ENCODE peak calls at places on chromosomes 12 and 14, in eight cellular contexts. One of them, this sample, is unnamed.

GRCh38 chr14:85178869-85179268 is 351.1 kb upstream of the FLRT2 start:
- DNase-seq in GM06990: no peak
- DNase-seq in right atrium auricular region: no peak
- DNase-seq in RWPE1: no peak
- DNase-seq in neural progenitor cell: no peak
- DNase-seq in HFFc6: no peak
- DNase-seq in bronchial epithelial cell: no peak
- DNase-seq in fibroblast of mammary gland: no peak
- DNase-seq in this sample: no peak

GRCh38 chr14:90578283-90578985 is 181.6 kb downstream of the CALM1 start:
- DNase-seq in right atrium auricular region: no peak
- DNase-seq in HFFc6: no peak
- DNase-seq in RWPE1: no peak
- DNase-seq in neural progenitor cell: no peak
- DNase-seq in fibroblast of mammary gland: no peak
- DNase-seq in GM06990: no peak
- DNase-seq in bronchial epithelial cell: no peak
- DNase-seq in this sample: no peak

GRCh38 chr14:104639889-104640548 is 35.4 kb upstream of the TMEM179 start:
- DNase-seq in fibroblast of mammary gland: peak
- DNase-seq in right atrium auricular region: no peak
- DNase-seq in bronchial epithelial cell: peak
- DNase-seq in HFFc6: peak
- DNase-seq in neural progenitor cell: peak
- DNase-seq in RWPE1: peak
- DNase-seq in GM06990: peak
- DNase-seq in this sample: no peak

GRCh38 chr14:103372552-103373304 is 12.5 kb upstream of the MARK3 start:
- DNase-seq in GM06990: no peak
- DNase-seq in bronchial epithelial cell: peak
- DNase-seq in HFFc6: peak
- DNase-seq in neural progenitor cell: peak
- DNase-seq in right atrium auricular region: no peak
- DNase-seq in RWPE1: peak
- DNase-seq in fibroblast of mammary gland: peak
- DNase-seq in this sample: no peak

GRCh38 chr14:65832431-65833253 is 420.1 kb downstream of the FUT8 start:
- DNase-seq in neural progenitor cell: peak
- DNase-seq in bronchial epithelial cell: no peak
- DNase-seq in GM06990: no peak
- DNase-seq in fibroblast of mammary gland: peak
- DNase-seq in RWPE1: no peak
- DNase-seq in HFFc6: no peak
- DNase-seq in right atrium auricular region: no peak
- DNase-seq in this sample: no peak

GRCh38 chr12:111166779-111167540 is 201.9 kb downstream of the PHETA1 start:
- DNase-seq in GM06990: no peak
- DNase-seq in RWPE1: no peak
- DNase-seq in bronchial epithelial cell: no peak
- DNase-seq in right atrium auricular region: no peak
- DNase-seq in fibroblast of mammary gland: no peak
- DNase-seq in HFFc6: no peak
- DNase-seq in neural progenitor cell: no peak
- DNase-seq in this sample: no peak

GRCh38 chr12:56080556-56081138 is 682 bp downstream of the ERBB3 start:
- DNase-seq in right atrium auricular region: no peak
- DNase-seq in RWPE1: no peak
- DNase-seq in GM06990: no peak
- DNase-seq in HFFc6: no peak
- DNase-seq in neural progenitor cell: peak
- DNase-seq in fibroblast of mammary gland: no peak
- DNase-seq in bronchial epithelial cell: peak
- DNase-seq in this sample: no peak

GRCh38 chr14:37230551-37231194 is 32.9 kb downstream of the MIPOL1 start:
- DNase-seq in HFFc6: peak
- DNase-seq in right atrium auricular region: no peak
- DNase-seq in GM06990: no peak
- DNase-seq in bronchial epithelial cell: peak
- DNase-seq in neural progenitor cell: peak
- DNase-seq in RWPE1: peak
- DNase-seq in fibroblast of mammary gland: peak
- DNase-seq in this sample: no peak

GRCh38 chr14:93369393-93370266 is 22.6 kb downstream of the COX8C start:
- DNase-seq in GM06990: peak
- DNase-seq in fibroblast of mammary gland: no peak
- DNase-seq in right atrium auricular region: no peak
- DNase-seq in HFFc6: no peak
- DNase-seq in RWPE1: no peak
- DNase-seq in neural progenitor cell: no peak
- DNase-seq in bronchial epithelial cell: no peak
- DNase-seq in this sample: no peak

GRCh38 chr12:108815875-108816594 is 41.3 kb downstream of the SSH1 start:
- DNase-seq in RWPE1: no peak
- DNase-seq in HFFc6: no peak
- DNase-seq in fibroblast of mammary gland: peak
- DNase-seq in neural progenitor cell: no peak
- DNase-seq in bronchial epithelial cell: peak
- DNase-seq in GM06990: no peak
- DNase-seq in right atrium auricular region: no peak
- DNase-seq in this sample: no peak

GRCh38 chr12:69129014-69129413 is 110.4 kb upstream of the CPSF6 start:
- DNase-seq in RWPE1: no peak
- DNase-seq in fibroblast of mammary gland: peak
- DNase-seq in neural progenitor cell: no peak
- DNase-seq in right atrium auricular region: no peak
- DNase-seq in bronchial epithelial cell: peak
- DNase-seq in GM06990: no peak
- DNase-seq in HFFc6: no peak
- DNase-seq in this sample: no peak

GRCh38 chr12:69123909-69124638 is 115.3 kb upstream of the CPSF6 start:
- DNase-seq in right atrium auricular region: no peak
- DNase-seq in neural progenitor cell: no peak
- DNase-seq in RWPE1: no peak
- DNase-seq in GM06990: no peak
- DNase-seq in bronchial epithelial cell: no peak
- DNase-seq in HFFc6: no peak
- DNase-seq in fibroblast of mammary gland: no peak
- DNase-seq in this sample: no peak

GRCh38 chr12:69131073-69131472 is 108.3 kb upstream of the CPSF6 start:
- DNase-seq in HFFc6: no peak
- DNase-seq in bronchial epithelial cell: no peak
- DNase-seq in RWPE1: no peak
- DNase-seq in fibroblast of mammary gland: no peak
- DNase-seq in GM06990: no peak
- DNase-seq in right atrium auricular region: no peak
- DNase-seq in neural progenitor cell: no peak
- DNase-seq in this sample: no peak

GRCh38 chr12:69129564-69129963 is 109.8 kb upstream of the CPSF6 start:
- DNase-seq in RWPE1: no peak
- DNase-seq in fibroblast of mammary gland: peak
- DNase-seq in bronchial epithelial cell: no peak
- DNase-seq in neural progenitor cell: peak
- DNase-seq in HFFc6: no peak
- DNase-seq in right atrium auricular region: no peak
- DNase-seq in GM06990: no peak
- DNase-seq in this sample: no peak

GRCh38 chr12:69130064-69130463 is 109.3 kb upstream of the CPSF6 start:
- DNase-seq in neural progenitor cell: no peak
- DNase-seq in fibroblast of mammary gland: peak
- DNase-seq in GM06990: no peak
- DNase-seq in RWPE1: no peak
- DNase-seq in right atrium auricular region: no peak
- DNase-seq in bronchial epithelial cell: no peak
- DNase-seq in HFFc6: no peak
- DNase-seq in this sample: no peak
- TF ChIP-seq CTCF in neural progenitor cell: no peak
- TF ChIP-seq CTCF in fibroblast of mammary gland: peak
- TF ChIP-seq CTCF in GM06990: peak
- TF ChIP-seq CTCF in RWPE1: no peak
- TF ChIP-seq CTCF in right atrium auricular region: no peak
- TF ChIP-seq CTCF in bronchial epithelial cell: no peak
- TF ChIP-seq CTCF in HFFc6: no peak
- TF ChIP-seq CTCF in this sample: no peak

GRCh38 chr12:9096563-9097176 is 19.0 kb downstream of the A2M start:
- DNase-seq in fibroblast of mammary gland: no peak
- DNase-seq in bronchial epithelial cell: peak
- DNase-seq in right atrium auricular region: no peak
- DNase-seq in neural progenitor cell: no peak
- DNase-seq in RWPE1: no peak
- DNase-seq in GM06990: no peak
- DNase-seq in HFFc6: no peak
- DNase-seq in this sample: no peak
- TF ChIP-seq CTCF in fibroblast of mammary gland: no peak
- TF ChIP-seq CTCF in bronchial epithelial cell: no peak
- TF ChIP-seq CTCF in right atrium auricular region: no peak
- TF ChIP-seq CTCF in neural progenitor cell: no peak
- TF ChIP-seq CTCF in RWPE1: no peak
- TF ChIP-seq CTCF in GM06990: no peak
- TF ChIP-seq CTCF in HFFc6: no peak
- TF ChIP-seq CTCF in this sample: no peak

GRCh38 chr14:39581474-39581873 is 149.2 kb upstream of the FBXO33 start:
- DNase-seq in neural progenitor cell: no peak
- DNase-seq in GM06990: no peak
- DNase-seq in bronchial epithelial cell: no peak
- DNase-seq in fibroblast of mammary gland: peak
- DNase-seq in right atrium auricular region: no peak
- DNase-seq in HFFc6: no peak
- DNase-seq in RWPE1: no peak
- DNase-seq in this sample: no peak
- TF ChIP-seq CTCF in neural progenitor cell: peak
- TF ChIP-seq CTCF in GM06990: no peak
- TF ChIP-seq CTCF in bronchial epithelial cell: no peak
- TF ChIP-seq CTCF in fibroblast of mammary gland: peak
- TF ChIP-seq CTCF in right atrium auricular region: no peak
- TF ChIP-seq CTCF in HFFc6: peak
- TF ChIP-seq CTCF in RWPE1: peak
- TF ChIP-seq CTCF in this sample: peak

GRCh38 chr12:100877776-100878175 is 83.2 kb downstream of the ANO4 start:
- DNase-seq in bronchial epithelial cell: no peak
- DNase-seq in GM06990: no peak
- DNase-seq in RWPE1: no peak
- DNase-seq in neural progenitor cell: no peak
- DNase-seq in HFFc6: no peak
- DNase-seq in fibroblast of mammary gland: peak
- DNase-seq in right atrium auricular region: no peak
- DNase-seq in this sample: no peak
- TF ChIP-seq CTCF in bronchial epithelial cell: peak
- TF ChIP-seq CTCF in GM06990: peak
- TF ChIP-seq CTCF in RWPE1: peak
- TF ChIP-seq CTCF in neural progenitor cell: peak
- TF ChIP-seq CTCF in HFFc6: peak
- TF ChIP-seq CTCF in fibroblast of mammary gland: peak
- TF ChIP-seq CTCF in right atrium auricular region: no peak
- TF ChIP-seq CTCF in this sample: peak

GRCh38 chr12:130468700-130469245 is 131.1 kb downstream of the PIWIL1 start:
- DNase-seq in right atrium auricular region: no peak
- DNase-seq in fibroblast of mammary gland: no peak
- DNase-seq in bronchial epithelial cell: no peak
- DNase-seq in neural progenitor cell: no peak
- DNase-seq in GM06990: no peak
- DNase-seq in RWPE1: no peak
- DNase-seq in HFFc6: no peak
- DNase-seq in this sample: no peak
- TF ChIP-seq CTCF in right atrium auricular region: no peak
- TF ChIP-seq CTCF in fibroblast of mammary gland: no peak
- TF ChIP-seq CTCF in bronchial epithelial cell: no peak
- TF ChIP-seq CTCF in neural progenitor cell: no peak
- TF ChIP-seq CTCF in GM06990: no peak
- TF ChIP-seq CTCF in RWPE1: no peak
- TF ChIP-seq CTCF in HFFc6: no peak
- TF ChIP-seq CTCF in this sample: no peak